ENCODE peak calls at places on chromosome 4, in nine cellular contexts. H is brain microvascular endothelial cell, Y is HepG2, C is A549, S is astrocyte of the spinal cord, K is thoracic aorta, O is cardiac fibroblast, I is thyroid gland, X is left ventricle myocardium inferior. Q is an unnamed sample.

GRCh38 chr4:115274545-115274944 is 161.1 kb upstream of the NDST4 start:
- DNase-seq in H (no peak), Y (no peak), C (no peak), S (no peak), K (no peak), O (no peak), I (no peak), X (no peak), Q (no peak)

GRCh38 chr4:108533245-108533844 is 87.0 kb upstream of the RPL34 start:
- DNase-seq in H (peak), Y (no peak), C (no peak), S (no peak), K (no peak), O (peak), I (no peak), X (no peak), Q (no peak)

GRCh38 chr4:178450614-178451013 is 1008.4 kb upstream of the AGA start:
- DNase-seq in H (no peak), Y (no peak), C (no peak), S (no peak), K (no peak), O (no peak), I (no peak), X (no peak), Q (no peak)

GRCh38 chr4:159006202-159006601 is 96.7 kb upstream of the RAPGEF2 start:
- DNase-seq in H (peak), Y (peak), C (peak), S (peak), K (no peak), O (peak), I (no peak), X (no peak), Q (peak)

GRCh38 chr4:86358176-86358701 is 1.6 kb downstream of the MAPK10 start:
- DNase-seq in H (no peak), Y (no peak), C (no peak), S (no peak), K (no peak), O (peak), I (no peak), X (no peak), Q (peak)

GRCh38 chr4:87317527-87317926 is 5.2 kb downstream of the HSD17B13 start:
- DNase-seq in H (no peak), Y (peak), C (peak), S (no peak), K (no peak), O (peak), I (no peak), X (no peak), Q (peak)

GRCh38 chr4:76293705-76294274 is 12.7 kb upstream of the STBD1 start:
- DNase-seq in H (no peak), Y (no peak), C (no peak), S (peak), K (no peak), O (no peak), I (no peak), X (no peak), Q (peak)

GRCh38 chr4:54661686-54662085 is 3.9 kb downstream of the KIT start:
- DNase-seq in H (peak), Y (no peak), C (no peak), S (peak), K (no peak), O (peak), I (no peak), X (no peak), Q (peak)

GRCh38 chr4:20323991-20324390 is 72.3 kb downstream of the SLIT2 start:
- DNase-seq in H (peak), Y (no peak), C (no peak), S (no peak), K (no peak), O (peak), I (no peak), X (no peak), Q (no peak)

GRCh38 chr4:67779631-67780030 is 25.4 kb upstream of the GNRHR start:
- DNase-seq in H (no peak), Y (no peak), C (no peak), S (peak), K (no peak), O (no peak), I (no peak), X (no peak), Q (no peak)

GRCh38 chr4:11312389-11312788 is 116.3 kb downstream of the HS3ST1 start:
- DNase-seq in H (peak), Y (no peak), C (no peak), S (peak), K (no peak), O (peak), I (no peak), X (no peak), Q (peak)

GRCh38 chr4:84965558-84966381 is 720 bp downstream of the WDFY3 start:
- DNase-seq in H (no peak), Y (peak), C (peak), S (peak), K (no peak), O (peak), I (peak), X (peak), Q (peak)

GRCh38 chr4:4474496-4474895 is 67.4 kb downstream of the STX18 start:
- DNase-seq in H (no peak), Y (no peak), C (no peak), S (no peak), K (no peak), O (no peak), I (no peak), X (no peak), Q (no peak)

GRCh38 chr4:24472514-24473308 is 111.6 kb downstream of the DHX15 start:
- DNase-seq in H (peak), Y (peak), C (peak), S (peak), K (peak), O (peak), I (peak), X (peak), Q (peak)
- H3K4me3 ChIP-seq in H (peak), Y (peak), C (peak), S (peak), K (peak), O (peak), I (peak), X (peak), Q (peak)

GRCh38 chr4:151045907-151046306 is 30.8 kb upstream of the LRBA start:
- DNase-seq in H (no peak), Y (peak), C (no peak), S (no peak), K (no peak), O (no peak), I (no peak), X (no peak), Q (no peak)
- TF ChIP-seq CTCF in H (no peak), Y (peak), C (peak), S (no peak), K (no peak), O (no peak), I (no peak), X (no peak), Q (no peak)

GRCh38 chr4:122895336-122895995 is 26.9 kb downstream of the NUDT6 start:
- DNase-seq in H (no peak), Y (no peak), C (no peak), S (no peak), K (no peak), O (peak), I (no peak), X (no peak), Q (no peak)
- H3K4me3 ChIP-seq in H (no peak), Y (no peak), C (no peak), S (no peak), K (peak), O (no peak), I (no peak), X (no peak), Q (no peak)

GRCh38 chr4:71184195-71184781 is 154.5 kb upstream of the SLC4A4 start:
- DNase-seq in H (peak), Y (peak), C (peak), S (peak), K (no peak), O (peak), I (peak), X (no peak), Q (peak)
- TF ChIP-seq CTCF in H (peak), Y (peak), C (peak), S (peak), K (peak), O (peak), I (peak), X (peak), Q (peak)

Q was measured in fibroblast of the aortic adventitia.